ENCODE peak calls at places on chromosomes 7 and 10, in seven cellular contexts. G is bronchial epithelial cell, J is RWPE1, K is prostate gland, C is NCI-H510A, E is hippocampal formation, P is GM10248. Z is an unnamed sample.

GRCh38 chr7:121798896-121799295 is 74.1 kb upstream of the PTPRZ1 start:
- DNase-seq in K (no peak), E (no peak), C (no peak), P (no peak), J (peak; percentile 10), G (peak; percentile 47), Z (no peak)

GRCh38 chr7:104045183-104045582 is 55.7 kb upstream of the RELN start:
- DNase-seq in E (no peak), C (no peak), K (no peak), G (peak; percentile 1), P (no peak), J (no peak), Z (no peak)

GRCh38 chr10:100803908-100804307 is 58.5 kb downstream of the PAX2 start:
- DNase-seq in G (no peak), C (no peak), P (no peak), E (no peak), J (no peak), K (no peak), Z (no peak)

GRCh38 chr10:7193369-7193768 is 217.5 kb downstream of the SFMBT2 start:
- DNase-seq in J (no peak), K (no peak), E (no peak), C (no peak), P (no peak), G (no peak), Z (no peak)

GRCh38 chr7:138237995-138238394 is 161.7 kb downstream of the AKR1D1 start:
- DNase-seq in K (no peak), E (no peak), J (no peak), G (no peak), P (no peak), C (no peak), Z (no peak)

GRCh38 chr10:78381072-78381471 is 347.4 kb downstream of the RPS24 start:
- DNase-seq in G (no peak), E (no peak), C (no peak), P (no peak), J (no peak), K (no peak), Z (no peak)

GRCh38 chr10:45673074-45673628 is 579 bp upstream of the ZFAND4 start:
- DNase-seq in G (peak; percentile 10), J (no peak), C (no peak), E (no peak), K (no peak), P (no peak), Z (no peak)

GRCh38 chr7:149310113-149310836 is 48.3 kb downstream of the ZNF783 start:
- DNase-seq in C (no peak), K (no peak), J (peak; percentile 31), P (peak; percentile 51), E (no peak), G (peak; percentile 84), Z (peak; percentile 49)

GRCh38 chr10:75565286-75566251 is 134.1 kb downstream of the LRMDA start:
- DNase-seq in J (no peak), C (no peak), E (no peak), G (no peak), K (no peak), P (peak; percentile 22), Z (no peak)

GRCh38 chr7:42587826-42588225 is 324.0 kb downstream of the C7orf25 start:
- DNase-seq in K (no peak), G (peak; percentile 62), P (no peak), J (no peak), E (no peak), C (no peak), Z (no peak)

GRCh38 chr10:31087855-31088254 is 56.2 kb upstream of the ZNF438 start:
- DNase-seq in C (no peak), G (no peak), P (no peak), K (no peak), E (no peak), J (no peak), Z (no peak)

GRCh38 chr10:116848032-116848911 is 1.0 kb upstream of the ENO4 start:
- DNase-seq in J (peak; percentile 13), E (no peak), G (peak; percentile 33), K (peak; percentile 33), C (no peak), P (peak; percentile 63), Z (no peak)

GRCh38 chr10:126227762-126228134 is 160.5 kb downstream of the ADAM12 start:
- DNase-seq in P (no peak), E (no peak), J (peak; percentile 18), G (peak; percentile 77), C (no peak), K (no peak), Z (no peak)

GRCh38 chr10:51773681-51774080 is 74.3 kb upstream of the CSTF2T start:
- DNase-seq in C (no peak), K (no peak), J (no peak), P (no peak), E (no peak), G (no peak), Z (no peak)

GRCh38 chr10:12638781-12639180 is 289.4 kb downstream of the CAMK1D start:
- DNase-seq in J (no peak), C (no peak), P (no peak), G (no peak), E (no peak), K (no peak), Z (no peak)

GRCh38 chr7:112018305-112019030 is 187.7 kb downstream of the DOCK4 start:
- DNase-seq in K (no peak), P (no peak), E (no peak), G (no peak), J (no peak), C (no peak), Z (no peak)

GRCh38 chr7:70646551-70647248 is 485.2 kb upstream of the GALNT17 start:
- DNase-seq in K (no peak), J (no peak), P (no peak), C (no peak), E (no peak), G (no peak), Z (no peak)

GRCh38 chr10:94123253-94123995 is 129.7 kb downstream of the PLCE1 start:
- DNase-seq in P (no peak), K (no peak), C (no peak), E (no peak), G (peak; percentile 86), J (peak; percentile 83), Z (no peak)

GRCh38 chr7:20778063-20778721 is 8.5 kb downstream of the SP8 start:
- DNase-seq in C (peak; percentile 33), J (no peak), E (peak; percentile 42), P (peak; percentile 57), K (peak; percentile 63), G (no peak), Z (no peak)

GRCh38 chr10:75718996-75719395 is 287.6 kb downstream of the LRMDA start:
- DNase-seq in K (no peak), G (peak; percentile 84), C (peak; percentile 53), E (no peak), J (peak; percentile 8), P (no peak), Z (no peak)

GRCh38 chr7:28418311-28418710 is 6.0 kb downstream of the CREB5 start:
- DNase-seq in C (no peak), P (no peak), G (no peak), J (no peak), E (no peak), K (no peak), Z (no peak)

GRCh38 chr7:108080094-108080656 is 50.0 kb downstream of the LAMB4 start:
- DNase-seq in K (no peak), C (no peak), E (no peak), P (no peak), J (no peak), G (no peak), Z (no peak)

GRCh38 chr10:45425628-45426563 is 51.9 kb downstream of the ALOX5 start:
- DNase-seq in E (no peak), G (peak; percentile 34), J (peak; percentile 34), P (no peak), K (no peak), C (no peak), Z (no peak)

GRCh38 chr10:113177163-113177935 is 227.3 kb downstream of the TCF7L2 start:
- DNase-seq in E (peak; percentile 81), G (no peak), C (no peak), P (no peak), J (no peak), K (no peak), Z (no peak)

GRCh38 chr7:156169474-156170370 is 357.5 kb upstream of the SHH start:
- DNase-seq in J (no peak), C (no peak), E (no peak), K (no peak), P (no peak), G (no peak), Z (no peak)

GRCh38 chr10:71263376-71263775 is 51.0 kb downstream of the UNC5B start:
- DNase-seq in J (no peak), P (no peak), G (no peak), C (no peak), K (no peak), E (peak; percentile 51), Z (no peak)

GRCh38 chr10:44575601-44576380 is 190.9 kb upstream of the CXCL12 start:
- DNase-seq in P (no peak), K (no peak), C (no peak), G (no peak), J (no peak), E (no peak), Z (no peak)

Z was measured in epithelial cell of prostate.